ENCODE peak calls at places on chromosome 22, in six cellular contexts. K is myocyte; I is stimulated activated naive CD4-positive, alpha-beta T cell treated with Interleukin-2 at 50 U/mL for 16 hours; U is SK-N-MC; H is stimulated activated CD4-positive, alpha-beta T cell treated with anti-CD3 and anti-CD28 coated beads, Interleukin-12 subunit alpha, Interleukin-12 subunit beta, amount 100 ng/mL, for 48 hours; F is GM03348. E is an unnamed sample.

GRCh38 chr22:18970180-18970947 is 34.3 kb upstream of the PRODH start:
- DNase-seq in K (no peak), I (no peak), F (peak), H (peak), U (no peak), E (peak)

GRCh38 chr22:37273126-37273845 is 9.0 kb upstream of the CYTH4 start:
- DNase-seq in K (peak), U (no peak), I (peak), F (peak), H (no peak), E (peak)

GRCh38 chr22:25334091-25334490 is 114.7 kb downstream of the CRYBB2 start:
- DNase-seq in U (no peak), H (peak), K (peak), I (peak), F (no peak), E (peak)

GRCh38 chr22:42906605-42907338 is 49.7 kb upstream of the ARFGAP3 start:
- DNase-seq in U (no peak), K (peak), I (no peak), F (peak), H (no peak), E (peak)

GRCh38 chr22:32746715-32747114 is 54.8 kb upstream of the TIMP3 start:
- DNase-seq in U (no peak), I (no peak), H (no peak), K (no peak), F (no peak), E (no peak)

GRCh38 chr22:22060200-22061084 is 77.9 kb upstream of the TOP3B start:
- DNase-seq in I (peak), K (peak), F (peak), H (peak), U (no peak), E (peak)

GRCh38 chr22:37263966-37264887 is 18.1 kb upstream of the CYTH4 start:
- DNase-seq in U (no peak), K (no peak), F (no peak), I (no peak), H (no peak), E (no peak)

GRCh38 chr22:20653795-20654342 is 120.0 kb upstream of the SERPIND1 start:
- DNase-seq in I (no peak), U (no peak), F (no peak), K (no peak), H (no peak), E (no peak)

GRCh38 chr22:36330127-36330526 is 57.6 kb downstream of the MYH9 start:
- DNase-seq in H (no peak), U (no peak), I (no peak), K (no peak), F (no peak), E (no peak)

GRCh38 chr22:37529652-37530345 is 10.6 kb upstream of the CARD10 start:
- DNase-seq in H (no peak), F (no peak), I (no peak), K (peak), U (no peak), E (no peak)

GRCh38 chr22:38452373-38453064 is 2.5 kb downstream of the KCNJ4 start:
- DNase-seq in I (no peak), F (peak), K (peak), H (no peak), U (no peak), E (no peak)

GRCh38 chr22:25488244-25489020 is 76.0 kb upstream of the GRK3 start:
- DNase-seq in U (no peak), I (peak), H (peak), K (peak), F (peak), E (peak)

GRCh38 chr22:30876925-30877553 is 91.5 kb downstream of the MORC2 start:
- DNase-seq in F (no peak), U (peak), H (no peak), I (no peak), K (peak), E (peak)

GRCh38 chr22:28299760-28300159 is 379.9 kb downstream of the TTC28 start:
- DNase-seq in K (peak), I (no peak), H (no peak), U (no peak), F (no peak), E (no peak)

GRCh38 chr22:36333632-36334031 is 54.1 kb downstream of the MYH9 start:
- DNase-seq in I (no peak), K (no peak), H (no peak), U (no peak), F (no peak), E (no peak)

E was measured in adipocyte.